ENCODE peak calls at places on chromosomes 5 and 9, in four cellular contexts. C is uterus, A is left lung, I is endodermal cell. D is an unnamed sample.
A peak's percentile ranks its signal among the peaks of the same experiment; 100 is the strongest.

GRCh38 chr9:97176206-97176605 is 131.3 kb upstream of the CCDC180 start:
- DNase-seq in C (no peak), A (no peak), I (no peak), D (no peak)

GRCh38 chr5:128498844-128499455 is 39.1 kb downstream of the FBN2 start:
- DNase-seq in C (no peak), A (no peak), I (no peak), D (peak; percentile 26)

GRCh38 chr5:39730011-39730410 is 305.2 kb upstream of the DAB2 start:
- DNase-seq in C (no peak), A (no peak), I (no peak), D (no peak)

GRCh38 chr9:20512636-20513035 is 109.7 kb downstream of the MLLT3 start:
- DNase-seq in C (no peak), A (no peak), I (no peak), D (no peak)

GRCh38 chr5:117588611-117589010 is 1014.0 kb upstream of the SEMA6A start:
- DNase-seq in C (no peak), A (no peak), I (no peak), D (no peak)

GRCh38 chr5:79236364-79236969 is 536 bp downstream of the JMY start:
- DNase-seq in C (peak; percentile 21), A (no peak), I (peak; percentile 81), D (no peak)

GRCh38 chr5:158286827-158287226 is 427.9 kb upstream of the CLINT1 start:
- DNase-seq in C (no peak), A (no peak), I (no peak), D (no peak)

GRCh38 chr5:119313876-119314605 is 41.8 kb upstream of the TNFAIP8 start:
- DNase-seq in C (no peak), A (no peak), I (peak; percentile 31), D (no peak)

GRCh38 chr5:10601246-10602030 is 37.6 kb downstream of the ANKRD33B start:
- DNase-seq in C (peak; percentile 87), A (peak; percentile 51), I (peak; percentile 47), D (peak; percentile 38)

GRCh38 chr9:127221695-127222094 is 42.9 kb upstream of the GARNL3 start:
- DNase-seq in C (no peak), A (no peak), I (peak; percentile 18), D (no peak)

GRCh38 chr5:102754499-102755424 is at the start of gene PAM:
- DNase-seq in C (peak; percentile 71), A (peak; percentile 86), I (peak; percentile 92), D (peak; percentile 64)

GRCh38 chr9:32783168-32783891 is at the start of gene TMEM215:
- DNase-seq in C (no peak), A (no peak), I (peak; percentile 92), D (no peak)

GRCh38 chr9:98101868-98102273 is 17.2 kb downstream of the TRIM14 start:
- DNase-seq in C (no peak), A (peak; percentile 68), I (peak; percentile 54), D (peak; percentile 75)

GRCh38 chr9:10858817-10859216 is 246.0 kb upstream of the PTPRD start:
- DNase-seq in C (no peak), A (no peak), I (no peak), D (no peak)

GRCh38 chr9:123775289-123775688 is 154.6 kb downstream of the DENND1A start:
- DNase-seq in C (no peak), A (no peak), I (no peak), D (no peak)

GRCh38 chr9:18268381-18268780 is 205.6 kb upstream of the ADAMTSL1 start:
- DNase-seq in C (no peak), A (no peak), I (no peak), D (no peak)

GRCh38 chr5:72108200-72109050 is 1.1 kb downstream of the MAP1B start:
- DNase-seq in C (peak; percentile 74), A (peak; percentile 44), I (peak; percentile 92), D (no peak)

GRCh38 chr5:67190856-67191255 is 5.7 kb downstream of the CD180 start:
- DNase-seq in C (no peak), A (no peak), I (peak; percentile 62), D (no peak)

GRCh38 chr9:34518110-34518616 is 4.6 kb downstream of the ENHO start:
- DNase-seq in C (no peak), A (no peak), I (no peak), D (no peak)

GRCh38 chr9:95499101-95499676 is 17.6 kb downstream of the PTCH1 start:
- DNase-seq in C (no peak), A (no peak), I (no peak), D (no peak)

GRCh38 chr9:21413089-21414023 is 4.4 kb downstream of the IFNA8 start:
- DNase-seq in C (no peak), A (no peak), I (peak; percentile 68), D (peak; percentile 5)

DNA sequence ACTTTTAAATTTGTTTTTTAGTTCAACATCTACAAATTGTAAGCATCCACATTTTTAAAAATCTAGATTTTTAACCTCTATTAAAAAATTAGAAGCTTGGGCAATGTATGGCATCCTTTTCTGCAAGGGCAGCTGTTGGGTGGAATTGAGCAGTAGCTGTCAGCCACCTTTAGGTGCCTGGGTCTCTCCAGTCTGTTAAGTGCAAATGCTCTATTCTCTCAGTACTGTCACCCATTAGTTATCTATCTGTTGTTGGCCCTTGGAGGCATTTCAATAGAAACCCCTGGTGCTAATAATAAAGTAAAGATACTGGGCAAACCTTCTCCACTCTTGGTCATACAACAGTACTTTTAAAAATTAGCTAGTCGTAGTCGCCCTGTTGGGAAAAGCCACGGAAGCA is 63.6 kb downstream of the PIP5K1B start:
- DNase-seq in C (no peak), A (no peak), I (no peak), D (no peak)
- H3K4me1 ChIP-seq in C (no peaks in the 10 kb centered on the region), A (no peaks in the 10 kb centered on the region), I (peaks cover 33% of the 10 kb centered on the region), D (no peaks in the 10 kb centered on the region)

DNA sequence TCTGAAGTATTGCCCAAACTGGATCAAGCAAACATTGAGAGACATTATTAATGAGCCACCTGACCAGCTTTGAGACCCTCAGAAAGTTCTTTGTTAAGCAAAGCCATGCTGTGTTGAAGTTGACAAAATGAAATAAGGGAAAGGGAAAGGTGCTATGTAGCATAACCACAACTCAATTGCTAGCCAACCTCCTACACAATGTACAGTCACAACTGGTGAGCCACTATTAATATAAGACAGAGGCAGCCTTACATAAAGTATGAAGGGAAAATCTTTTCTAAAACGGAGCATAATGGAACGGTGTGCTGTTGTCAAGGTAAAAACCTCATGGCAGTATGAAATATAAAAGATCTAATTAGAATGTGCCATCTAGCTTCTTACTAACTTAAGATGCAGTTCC is 375.8 kb upstream of the ST8SIA4 start:
- DNase-seq in C (no peak), A (no peak), I (no peak), D (no peak)
- H3K4me1 ChIP-seq in C (no peaks in the 10 kb centered on the region), A (no peaks in the 10 kb centered on the region), I (no peaks in the 10 kb centered on the region), D (no peaks in the 10 kb centered on the region)

GRCh38 chr5:88682797-88683496 is 200.0 kb downstream of the MEF2C start:
- DNase-seq in C (no peak), A (no peak), I (no peak), D (no peak)
- H3K4me1 ChIP-seq in C (no peaks in the 10 kb centered on the region), A (peaks cover 8% of the 10 kb centered on the region), I (no peaks in the 10 kb centered on the region), D (no peaks in the 10 kb centered on the region)

DNA sequence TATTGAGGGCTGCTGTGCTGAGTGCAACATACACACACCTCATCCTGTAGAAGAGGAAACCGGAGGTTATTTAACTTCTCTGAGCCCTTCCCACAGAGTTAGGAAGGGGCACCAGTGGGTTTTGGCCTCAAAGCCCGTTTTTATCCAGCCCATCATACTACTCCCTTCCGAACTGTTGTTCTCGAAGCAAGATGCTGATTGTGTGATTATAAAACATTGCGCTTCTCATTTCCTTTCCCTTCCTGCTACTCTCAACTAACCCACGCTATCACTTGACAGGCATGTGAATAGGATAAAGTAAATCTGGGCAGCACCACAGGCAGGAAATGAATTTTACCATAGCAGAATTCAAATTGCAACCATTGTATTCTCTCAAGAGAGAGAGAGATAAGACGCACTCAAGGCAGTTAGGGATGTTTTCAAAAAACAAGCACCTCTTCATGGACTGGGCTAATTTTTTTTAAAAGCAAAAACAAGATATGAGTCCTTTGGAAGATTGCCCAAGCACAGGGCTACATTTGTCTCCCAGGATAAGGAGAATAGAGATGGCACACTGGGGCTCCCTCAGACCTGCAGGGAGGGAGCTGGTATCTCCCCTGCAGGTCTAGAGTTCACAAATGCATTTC is 52.6 kb downstream of the GNA14 start:
- DNase-seq in C (no peak), A (no peak), I (no peak), D (no peak)
- H3K4me1 ChIP-seq in C (no peaks in the 10 kb centered on the region), A (peaks cover 13% of the 10 kb centered on the region), I (peaks cover 6% of the 10 kb centered on the region), D (peaks cover 12% of the 10 kb centered on the region)

GRCh38 chr5:87570366-87570765 is 157.6 kb upstream of the CCNH start:
- DNase-seq in C (no peak), A (no peak), I (no peak), D (no peak)

GRCh38 chr5:87574106-87574505 is 161.4 kb upstream of the CCNH start:
- DNase-seq in C (no peak), A (no peak), I (no peak), D (no peak)

GRCh38 chr5:87576867-87577266 is 164.1 kb upstream of the CCNH start:
- DNase-seq in C (no peak), A (no peak), I (no peak), D (no peak)

GRCh38 chr5:87572611-87573010 is 159.9 kb upstream of the CCNH start:
- DNase-seq in C (no peak), A (no peak), I (no peak), D (no peak)

GRCh38 chr5:87572092-87572491 is 159.4 kb upstream of the CCNH start:
- DNase-seq in C (no peak), A (no peak), I (no peak), D (no peak)
- H3K4me1 ChIP-seq in C (no peaks in the 10 kb centered on the region), A (no peaks in the 10 kb centered on the region), I (no peaks in the 10 kb centered on the region), D (no peaks in the 10 kb centered on the region)

D was measured in small intestine.